ENCODE peak calls at places on chromosome 3, in ten cellular contexts. F is endothelial cell of umbilical vein; U is stimulated activated CD4-positive, alpha-beta T cell treated with anti-CD3 and anti-CD28 coated beads, Interleukin-2, amount 100 ng/mL, for 24 hours; X is amniotic stem cell; O is NCI-H1930; Y is activated T-helper 1 cell treated with Interleukin-2 at 50 U/mL for 16 hours; C is stimulated activated CD8-positive, alpha-beta memory T cell treated with anti-CD3 and anti-CD28 coated beads, Interleukin-12 subunit alpha, Interleukin-12 subunit beta, amount 100 ng/mL, for 1 hour; V is aorta; K is GM23248; Z is CD8-positive, alpha-beta memory T cell. D is an unnamed sample.

GRCh38 chr3:164155386-164155785 is 922.9 kb downstream of the SI start:
- DNase-seq in K (no peak), Y (no peak), O (no peak), X (no peak), U (no peak), C (no peak), V (no peak), Z (no peak), F (no peak), D (no peak)

GRCh38 chr3:53260286-53260785 is 4.5 kb upstream of the TKT start:
- DNase-seq in F (no peak), U (no peak), C (no peak), O (no peak), X (no peak), K (no peak), V (no peak), Y (no peak), Z (no peak), D (no peak)

GRCh38 chr3:77917225-77917624 is 877.3 kb downstream of the ROBO2 start:
- DNase-seq in O (no peak), K (no peak), U (no peak), C (no peak), V (no peak), X (no peak), Y (no peak), Z (no peak), F (no peak), D (no peak)

GRCh38 chr3:170606675-170607074 is 20.8 kb upstream of the SLC7A14 start:
- DNase-seq in X (no peak), V (no peak), Y (no peak), K (no peak), U (no peak), Z (no peak), F (no peak), O (no peak), C (no peak), D (no peak)

GRCh38 chr3:16583551-16583950 is 21.7 kb downstream of the DAZL start:
- DNase-seq in O (no peak), Y (no peak), C (no peak), U (no peak), V (no peak), Z (no peak), K (no peak), F (no peak), X (no peak), D (no peak)

GRCh38 chr3:18445421-18446066 is 20.4 kb upstream of the SATB1 start:
- DNase-seq in U (peak), O (no peak), C (peak), K (no peak), Z (peak), F (no peak), V (no peak), X (no peak), Y (peak), D (no peak)

GRCh38 chr3:142963266-142964149 is at the start of gene PAQR9:
- DNase-seq in Z (no peak), X (no peak), C (no peak), K (peak), Y (no peak), V (peak), U (no peak), F (no peak), O (peak), D (no peak)

GRCh38 chr3:42936157-42936981 is 30.4 kb downstream of the ZNF662 start:
- DNase-seq in F (no peak), K (peak), V (peak), C (no peak), Z (no peak), O (no peak), U (no peak), Y (no peak), X (no peak), D (peak)